ENCODE peak calls at places on chromosomes 16 and 17, in eight cellular contexts. G is kidney glomerular epithelial cell; O is skeletal muscle cell; X is activated T-cell treated with anti-CD3 and anti-CD28 coated beads for 1 hour; Y is activated CD4-positive, CD25-positive, alpha-beta regulatory T cell; W is HS-5; Q is left lung; C is stomach. R is an unnamed sample.

GRCh38 chr16:4316732-4317461 is 1.0 kb downstream of the GLIS2 start:
- DNase-seq in W (no peak), C (peak; percentile 74), O (no peak), Y (no peak), G (peak; percentile 32), X (no peak), Q (peak; percentile 92), R (peak; percentile 92)

GRCh38 chr17:72502940-72503341 is 382.1 kb downstream of the SOX9 start:
- DNase-seq in X (no peak), O (no peak), Y (no peak), C (no peak), W (no peak), Q (no peak), G (no peak), R (no peak)

GRCh38 chr16:11016993-11017392 is 72.6 kb downstream of the CLEC16A start:
- DNase-seq in Q (no peak), C (peak; percentile 78), W (peak; percentile 29), Y (peak; percentile 1), X (peak; percentile 18), O (no peak), G (no peak), R (peak; percentile 22)

GRCh38 chr17:66043419-66043818 is 148.5 kb downstream of the CEP112 start:
- DNase-seq in C (no peak), X (no peak), Q (no peak), G (no peak), O (no peak), Y (no peak), W (no peak), R (no peak)

GRCh38 chr17:76700627-76701470 is 9.9 kb downstream of the MXRA7 start:
- DNase-seq in Q (no peak), W (no peak), Y (no peak), X (no peak), G (peak; percentile 70), C (no peak), O (peak; percentile 66), R (peak; percentile 82)

GRCh38 chr17:2346475-2346874 is 9.2 kb downstream of the SGSM2 start:
- DNase-seq in Q (peak; percentile 42), O (no peak), G (no peak), W (no peak), X (no peak), C (peak; percentile 69), Y (no peak), R (no peak)

GRCh38 chr16:77647726-77648125 is 74.6 kb upstream of the NUDT7 start:
- DNase-seq in C (no peak), Q (no peak), O (no peak), X (no peak), G (no peak), Y (no peak), W (no peak), R (no peak)

GRCh38 chr17:73197141-73197540 is 4.3 kb downstream of the COG1 start:
- DNase-seq in G (no peak), C (no peak), Q (no peak), Y (no peak), O (no peak), X (no peak), W (no peak), R (no peak)

GRCh38 chr17:7745748-7746470 is 28.4 kb downstream of the DNAH2 start:
- DNase-seq in Q (no peak), W (peak; percentile 89), O (peak; percentile 57), C (no peak), G (no peak), Y (no peak), X (no peak), R (peak; percentile 86)

GRCh38 chr17:74213897-74214386 is 571 bp downstream of the TTYH2 start:
- DNase-seq in W (no peak), Q (peak; percentile 83), C (no peak), Y (no peak), G (no peak), X (no peak), O (no peak), R (no peak)